ENCODE peak calls at places on chromosomes 7 and 10, in ten cellular contexts. C is NCI-H345, P is ACHN, X is psoas muscle, S is amniotic stem cell, L is left cardiac atrium, F is AG10803, Q is HEK293T, E is activated T-cell treated with anti-CD3 and anti-CD28 coated beads for 48 hours, Z is left colon. N is an unnamed sample.

GRCh38 chr10:11171452-11171851 is 153.8 kb downstream of the CELF2 start:
- DNase-seq in C (no peak), P (no peak), X (no peak), S (no peak), L (no peak), F (no peak), Q (no peak), E (no peak), Z (no peak), N (no peak)

GRCh38 chr10:103502849-103503660 is 9.6 kb downstream of the NEURL1 start:
- DNase-seq in C (peak), P (no peak), X (no peak), S (no peak), L (no peak), F (no peak), Q (no peak), E (no peak), Z (peak), N (no peak)

GRCh38 chr10:117646718-117647117 is 104.2 kb downstream of the EMX2 start:
- DNase-seq in C (no peak), P (no peak), X (no peak), S (no peak), L (no peak), F (no peak), Q (no peak), E (no peak), Z (no peak), N (no peak)

GRCh38 chr10:8615118-8615517 is 560.6 kb downstream of the GATA3 start:
- DNase-seq in C (no peak), P (no peak), X (no peak), S (no peak), L (no peak), F (no peak), Q (no peak), E (no peak), Z (no peak), N (no peak)

GRCh38 chr7:26619348-26619747 is 245.0 kb downstream of the SKAP2 start:
- DNase-seq in C (no peak), P (no peak), X (no peak), S (no peak), L (no peak), F (no peak), Q (no peak), E (no peak), Z (no peak), N (no peak)

GRCh38 chr10:43218951-43219837 is 47.7 kb downstream of the RASGEF1A start:
- DNase-seq in C (no peak), P (no peak), X (peak), S (no peak), L (peak), F (no peak), Q (no peak), E (no peak), Z (no peak), N (peak)

GRCh38 chr7:107948645-107949442 is 54.1 kb downstream of the LAMB1 start:
- DNase-seq in C (no peak), P (peak), X (no peak), S (peak), L (no peak), F (peak), Q (no peak), E (no peak), Z (no peak), N (no peak)

GRCh38 chr10:121188005-121188404 is 336.8 kb downstream of the WDR11 start:
- DNase-seq in C (no peak), P (no peak), X (no peak), S (no peak), L (no peak), F (no peak), Q (peak), E (no peak), Z (peak), N (no peak)

GRCh38 chr10:58674260-58674659 is 161.6 kb downstream of the BICC1 start:
- DNase-seq in C (no peak), P (no peak), X (no peak), S (no peak), L (no peak), F (no peak), Q (no peak), E (no peak), Z (no peak), N (no peak)

GRCh38 chr7:85074-85945 is 107.1 kb upstream of the FAM20C start:
- DNase-seq in C (no peak), P (peak), X (no peak), S (no peak), L (no peak), F (peak), Q (no peak), E (no peak), Z (no peak), N (no peak)

GRCh38 chr10:59700709-59701108 is 8.9 kb downstream of the SLC16A9 start:
- DNase-seq in C (no peak), P (no peak), X (no peak), S (no peak), L (no peak), F (no peak), Q (peak), E (no peak), Z (no peak), N (no peak)

GRCh38 chr7:30988346-30989005 is 24.7 kb downstream of the GHRHR start:
- DNase-seq in C (no peak), P (no peak), X (peak), S (no peak), L (no peak), F (peak), Q (no peak), E (no peak), Z (peak), N (no peak)

GRCh38 chr10:106857728-106858127 is 306.8 kb downstream of the SORCS1 start:
- DNase-seq in C (no peak), P (no peak), X (no peak), S (no peak), L (no peak), F (no peak), Q (no peak), E (no peak), Z (no peak), N (no peak)

GRCh38 chr7:55572378-55573233 is at the start of gene VOPP1:
- DNase-seq in C (peak), P (peak), X (peak), S (peak), L (peak), F (peak), Q (peak), E (peak), Z (peak), N (peak)